ENCODE peak calls at places on chromosomes 4 and X, in ten cellular contexts. K, Q, Z, N, C, U, D, O, B and Y are unnamed samples.

GRCh38 chr4:5162909-5163508 is 111.7 kb downstream of the STK32B start:
- DNase-seq in K (no peak), Q (no peak), Z (no peak), N (no peak), C (no peak), U (no peak), D (no peak), O (no peak), B (no peak), Y (no peak)

GRCh38 chrX:129793604-129794191 is 13.9 kb downstream of the SASH3 start:
- DNase-seq in K (peak), Q (no peak), Z (no peak), N (peak), C (peak), U (no peak), D (no peak), O (no peak), B (no peak), Y (no peak)

GRCh38 chr4:71366776-71367175 is 28.0 kb downstream of the SLC4A4 start:
- DNase-seq in K (no peak), Q (no peak), Z (no peak), N (no peak), C (peak), U (no peak), D (no peak), O (no peak), B (no peak), Y (no peak)

GRCh38 chrX:49810233-49810632 is 18.9 kb upstream of the PAGE4 start:
- DNase-seq in K (no peak), Q (no peak), Z (no peak), N (no peak), C (no peak), U (no peak), D (no peak), O (no peak), B (no peak), Y (no peak)

GRCh38 chr4:73922766-73923630 is 53.8 kb downstream of the CXCL1 start:
- DNase-seq in K (no peak), Q (no peak), Z (peak), N (no peak), C (peak), U (peak), D (no peak), O (no peak), B (peak), Y (no peak)

GRCh38 chrX:19906293-19906692 is 18.9 kb upstream of the SH3KBP1 start:
- DNase-seq in K (no peak), Q (no peak), Z (no peak), N (no peak), C (no peak), U (no peak), D (no peak), O (no peak), B (no peak), Y (no peak)

GRCh38 chr4:176354884-176355283 is 35.1 kb downstream of the SPCS3 start:
- DNase-seq in K (no peak), Q (no peak), Z (no peak), N (no peak), C (no peak), U (no peak), D (no peak), O (no peak), B (no peak), Y (no peak)

GRCh38 chr4:17811078-17811603 is 362 bp downstream of the NCAPG start:
- DNase-seq in K (peak), Q (no peak), Z (no peak), N (no peak), C (peak), U (no peak), D (peak), O (no peak), B (no peak), Y (no peak)

GRCh38 chr4:66178901-66179300 is 508.6 kb upstream of the EPHA5 start:
- DNase-seq in K (no peak), Q (no peak), Z (peak), N (no peak), C (peak), U (no peak), D (no peak), O (peak), B (peak), Y (no peak)

GRCh38 chr4:37561803-37562207 is 124.4 kb downstream of the RELL1 start:
- DNase-seq in K (no peak), Q (no peak), Z (peak), N (no peak), C (no peak), U (peak), D (no peak), O (no peak), B (peak), Y (no peak)

GRCh38 chrX:154402622-154403127 is 4.5 kb downstream of the RPL10 start:
- DNase-seq in K (no peak), Q (no peak), Z (no peak), N (peak), C (no peak), U (no peak), D (no peak), O (no peak), B (no peak), Y (no peak)

GRCh38 chr4:78624048-78624447 is 72.5 kb downstream of the ANXA3 start:
- DNase-seq in K (no peak), Q (no peak), Z (no peak), N (no peak), C (no peak), U (peak), D (no peak), O (no peak), B (no peak), Y (no peak)

GRCh38 chrX:106415276-106415895 is 196.4 kb upstream of the RADX start:
- DNase-seq in K (no peak), Q (no peak), Z (peak), N (no peak), C (peak), U (no peak), D (no peak), O (peak), B (peak), Y (no peak)

GRCh38 chr4:141246243-141246642 is 25.5 kb downstream of the ZNF330 start:
- DNase-seq in K (no peak), Q (no peak), Z (peak), N (no peak), C (peak), U (peak), D (no peak), O (no peak), B (peak), Y (no peak)

GRCh38 chr4:123652501-123652900 is 255.9 kb downstream of the SPRY1 start:
- DNase-seq in K (no peak), Q (no peak), Z (no peak), N (no peak), C (no peak), U (no peak), D (no peak), O (no peak), B (no peak), Y (no peak)